ENCODE peak calls at places on chromosomes 1 and 21, in four cellular contexts. W is upper lobe of left lung, Y is breast epithelium, C is sigmoid colon. Q is an unnamed sample.

GRCh38 chr1:207841318-207841717 is 69.6 kb downstream of the CD34 start:
- DNase-seq in C (no peak), W (no peak), Y (no peak), Q (peak; percentile 32)

GRCh38 chr1:157580179-157580827 is 17.6 kb downstream of the FCRL4 start:
- DNase-seq in C (no peak), Y (peak; percentile 19), W (no peak), Q (peak; percentile 55)

GRCh38 chr1:90394247-90394646 is 322.9 kb downstream of the BARHL2 start:
- DNase-seq in C (no peak), W (peak; percentile 88), Y (no peak), Q (peak; percentile 44)

GRCh38 chr21:17537299-17537698 is 24.5 kb downstream of the CXADR start:
- DNase-seq in W (no peak), Y (no peak), C (no peak), Q (no peak)

GRCh38 chr1:98794196-98794886 is 132.8 kb downstream of the SNX7 start:
- DNase-seq in W (peak; percentile 30), Y (no peak), C (no peak), Q (peak; percentile 67)

GRCh38 chr1:55418625-55419024 is 203.5 kb upstream of the USP24 start:
- DNase-seq in W (no peak), C (no peak), Y (no peak), Q (no peak)

GRCh38 chr1:8562881-8563865 is 245.3 kb downstream of the SLC45A1 start:
- DNase-seq in Y (no peak), W (no peak), C (no peak), Q (no peak)

GRCh38 chr1:168360151-168360550 is 79.5 kb downstream of the TBX19 start:
- DNase-seq in W (no peak), C (no peak), Y (no peak), Q (no peak)

GRCh38 chr1:6419803-6420593 is at the start of gene HES2:
- DNase-seq in Y (no peak), W (no peak), C (no peak), Q (no peak)

GRCh38 chr1:186112280-186112679 is 262.8 kb downstream of the TPR start:
- DNase-seq in Y (no peak), C (no peak), W (no peak), Q (no peak)

GRCh38 chr1:168653567-168653966 is 75.4 kb downstream of the DPT start:
- DNase-seq in Y (no peak), W (no peak), C (no peak), Q (no peak)

GRCh38 chr1:237187854-237188253 is 145.9 kb downstream of the RYR2 start:
- DNase-seq in C (no peak), Y (no peak), W (no peak), Q (no peak)

GRCh38 chr21:29238967-29239289 is 59.8 kb upstream of the BACH1 start:
- DNase-seq in C (no peak), W (peak; percentile 39), Y (no peak), Q (peak; percentile 80)

GRCh38 chr1:112744019-112744578 is 29.0 kb upstream of the PPM1J start:
- DNase-seq in W (no peak), Y (no peak), C (no peak), Q (no peak)

GRCh38 chr1:184716158-184716557 is 38.5 kb downstream of the EDEM3 start:
- DNase-seq in W (no peak), C (no peak), Y (no peak), Q (no peak)

GRCh38 chr1:225651376-225651871 is 1.5 kb downstream of the ENAH start:
- DNase-seq in Y (no peak), W (no peak), C (no peak), Q (no peak)

GRCh38 chr1:56202186-56202585 is 377.2 kb downstream of the PLPP3 start:
- DNase-seq in W (no peak), Y (no peak), C (no peak), Q (no peak)

GRCh38 chr1:151458936-151459330 is 361 bp downstream of the POGZ start:
- DNase-seq in C (peak; percentile 84), W (peak; percentile 67), Y (peak; percentile 34), Q (peak; percentile 59)

GRCh38 chr1:106233511-106233910 is 823.0 kb upstream of the PRMT6 start:
- DNase-seq in Y (no peak), W (no peak), C (no peak), Q (no peak)

GRCh38 chr1:35557118-35557610 is at the start of gene KIAA0319L:
- DNase-seq in W (peak; percentile 94), Y (no peak), C (peak; percentile 94), Q (peak; percentile 72)

GRCh38 chr1:19342894-19343616 is 30.9 kb downstream of the SLC66A1 start:
- DNase-seq in W (no peak), C (no peak), Y (no peak), Q (no peak)

GRCh38 chr1:19343617-19344350 is 31.7 kb downstream of the SLC66A1 start:
- DNase-seq in C (no peak), Y (no peak), W (no peak), Q (no peak)

GRCh38 chr1:19345391-19345790 is 33.3 kb downstream of the SLC66A1 start:
- DNase-seq in W (no peak), C (no peak), Y (no peak), Q (no peak)

GRCh38 chr1:19344831-19345230 is 32.7 kb downstream of the SLC66A1 start:
- DNase-seq in W (no peak), Y (no peak), C (no peak), Q (no peak)

DNA sequence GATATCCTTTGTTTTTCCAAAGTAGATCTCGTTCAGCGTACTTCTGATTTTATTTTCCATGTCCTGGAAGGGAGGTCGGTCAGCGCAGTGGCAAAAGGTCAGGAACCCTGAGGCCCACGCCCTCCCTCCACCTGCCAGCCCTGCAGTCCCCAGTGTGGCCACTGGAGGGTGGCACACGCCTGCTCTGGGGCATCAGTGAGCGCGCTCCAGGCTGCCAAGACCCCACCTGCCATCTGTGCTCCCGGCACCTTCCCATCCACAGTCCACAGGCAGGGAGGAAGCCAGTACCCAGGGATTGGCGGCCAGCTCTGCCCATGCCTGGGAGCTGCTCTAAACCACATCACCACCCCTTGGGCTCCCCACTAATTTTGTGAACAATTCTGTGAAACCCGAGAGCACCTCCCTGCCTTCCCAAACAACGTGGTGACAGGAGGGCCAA is 32.3 kb downstream of the SLC66A1 start:
- DNase-seq in C (peak; percentile 84), Y (peak; percentile 50), W (peak; percentile 51), Q (no peak)
- TF ChIP-seq POLR2AphosphoS5 in C (no peak), Y (no peak), W (peak; percentile 50), Q (no peak)

GRCh38 chr1:20194770-20195463 is 8.6 kb upstream of the PLA2G2C start:
- DNase-seq in C (peak; percentile 83), W (peak; percentile 62), Y (peak; percentile 45), Q (peak; percentile 78)

GRCh38 chr1:20197329-20197791 is 11.0 kb upstream of the PLA2G2C start:
- DNase-seq in W (no peak), Y (no peak), C (no peak), Q (no peak)

GRCh38 chr1:20194224-20194623 is 7.9 kb upstream of the PLA2G2C start:
- DNase-seq in Y (no peak), C (no peak), W (no peak), Q (no peak)

GRCh38 chr1:20192871-20193411 is 6.6 kb upstream of the PLA2G2C start:
- DNase-seq in W (no peak), C (no peak), Y (no peak), Q (no peak)

GRCh38 chr1:20195464-20195780 is 9.1 kb upstream of the PLA2G2C start:
- DNase-seq in Y (no peak), W (no peak), C (no peak), Q (no peak)
- TF ChIP-seq CTCF in Y (no peak), W (no peak), C (no peak), Q (no peak)

GRCh38 chr1:12145616-12146342 is 21.0 kb upstream of the TNFRSF1B start:
- DNase-seq in Y (no peak), W (no peak), C (no peak), Q (no peak)

GRCh38 chr1:12148160-12148957 is 18.4 kb upstream of the TNFRSF1B start:
- DNase-seq in W (no peak), C (no peak), Y (no peak), Q (no peak)

GRCh38 chr1:12144969-12145368 is 21.8 kb upstream of the TNFRSF1B start:
- DNase-seq in C (no peak), W (no peak), Y (no peak), Q (no peak)

GRCh38 chr1:12147116-12147753 is 19.6 kb upstream of the TNFRSF1B start:
- DNase-seq in Y (no peak), W (no peak), C (no peak), Q (no peak)

GRCh38 chr1:12146343-12147112 is 20.3 kb upstream of the TNFRSF1B start:
- DNase-seq in W (no peak), Y (no peak), C (no peak), Q (no peak)
- TF ChIP-seq POLR2AphosphoS5 in W (no peak), Y (no peak), C (no peak), Q (no peak)

GRCh38 chr1:94095744-94096469 is 25.0 kb downstream of the ABCA4 start:
- DNase-seq in W (no peak), C (peak; percentile 82), Y (no peak), Q (no peak)

GRCh38 chr1:94093996-94094395 is 27.0 kb downstream of the ABCA4 start:
- DNase-seq in C (peak; percentile 0), Y (no peak), W (no peak), Q (no peak)

GRCh38 chr1:94096797-94097549 is 24.0 kb downstream of the ABCA4 start:
- DNase-seq in W (no peak), C (peak; percentile 80), Y (no peak), Q (no peak)

GRCh38 chr1:94094466-94095111 is 26.4 kb downstream of the ABCA4 start:
- DNase-seq in C (peak; percentile 84), W (peak; percentile 55), Y (peak; percentile 52), Q (no peak)

DNA sequence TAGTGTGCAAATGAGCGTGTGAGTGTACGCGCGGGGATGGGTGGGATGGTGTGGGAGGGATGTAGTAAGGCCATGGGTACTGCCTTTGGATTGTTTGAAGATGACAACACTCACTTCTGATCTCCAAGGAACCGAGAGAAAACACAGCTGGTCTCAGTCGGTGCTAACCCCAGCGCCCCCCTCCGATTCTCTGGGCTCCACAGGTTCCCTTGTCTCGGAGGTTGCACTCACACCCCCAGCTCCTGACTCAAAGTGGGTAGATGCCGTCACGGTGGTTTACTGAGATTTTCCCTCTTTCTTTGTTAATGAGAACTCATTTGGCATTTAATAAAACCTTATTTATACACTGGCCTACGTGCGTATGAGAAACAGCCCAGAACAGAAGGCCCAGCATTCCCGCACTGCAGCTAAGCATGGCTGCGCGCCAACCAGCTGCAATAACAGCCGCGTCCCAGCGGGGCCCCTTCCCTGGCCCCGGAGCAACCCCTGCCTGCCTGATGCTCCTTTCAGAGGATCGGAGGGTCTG is 25.8 kb downstream of the ABCA4 start:
- DNase-seq in C (peak; percentile 92), Y (peak; percentile 34), W (peak; percentile 27), Q (no peak)
- TF ChIP-seq CTCF in C (no peak), Y (no peak), W (no peak), Q (no peak)